ENCODE peak calls at places on chromosomes 7 and 10, in eight cellular contexts. X, K, S, Y, P, Q, I and M are unnamed samples.
A peak's percentile ranks its signal among the peaks of the same experiment; 100 is the strongest.

GRCh38 chr7:93374345-93374940 is 142.3 kb downstream of the VPS50 start:
- DNase-seq in X (no peak), K (no peak), S (no peak), Y (peak; percentile 12), P (peak; percentile 6), Q (peak; percentile 58), I (peak; percentile 61), M (peak; percentile 54)

GRCh38 chr7:8638076-8638475 is 204.7 kb downstream of the NXPH1 start:
- DNase-seq in X (peak; percentile 22), K (no peak), S (peak; percentile 29), Y (no peak), P (no peak), Q (no peak), I (no peak), M (no peak)

GRCh38 chr7:134811798-134812197 is 32.4 kb downstream of the CALD1 start:
- DNase-seq in X (no peak), K (no peak), S (no peak), Y (no peak), P (no peak), Q (peak; percentile 82), I (peak; percentile 68), M (peak; percentile 70)

GRCh38 chr7:39392151-39392550 is 174.1 kb upstream of the YAE1 start:
- DNase-seq in X (no peak), K (no peak), S (no peak), Y (no peak), P (no peak), Q (no peak), I (no peak), M (no peak)

GRCh38 chr7:41107330-41107937 is 595.5 kb downstream of the INHBA start:
- DNase-seq in X (peak; percentile 52), K (peak; percentile 12), S (no peak), Y (no peak), P (no peak), Q (peak; percentile 40), I (no peak), M (no peak)

GRCh38 chr7:140025241-140025640 is 37.5 kb downstream of the PARP12 start:
- DNase-seq in X (no peak), K (no peak), S (no peak), Y (no peak), P (no peak), Q (no peak), I (no peak), M (no peak)

GRCh38 chr10:119595715-119596515 is 849 bp downstream of the TIAL1 start:
- DNase-seq in X (peak; percentile 24), K (peak; percentile 66), S (peak; percentile 41), Y (no peak), P (no peak), Q (peak; percentile 38), I (peak; percentile 40), M (peak; percentile 43)

GRCh38 chr7:87513735-87514319 is 38.3 kb upstream of the ABCB4 start:
- DNase-seq in X (no peak), K (no peak), S (no peak), Y (no peak), P (no peak), Q (no peak), I (no peak), M (no peak)

GRCh38 chr7:81648716-81649115 is 121.1 kb downstream of the HGF start:
- DNase-seq in X (no peak), K (no peak), S (no peak), Y (no peak), P (no peak), Q (peak; percentile 41), I (peak; percentile 67), M (no peak)

GRCh38 chr10:62818426-62819011 is 2.4 kb upstream of the EGR2 start:
- DNase-seq in X (no peak), K (peak; percentile 55), S (no peak), Y (no peak), P (no peak), Q (no peak), I (no peak), M (no peak)

GRCh38 chr7:45394117-45394708 is 180.0 kb upstream of the ADCY1 start:
- DNase-seq in X (no peak), K (no peak), S (no peak), Y (no peak), P (no peak), Q (no peak), I (no peak), M (no peak)

GRCh38 chr10:21437770-21438382 is 87.6 kb downstream of the SKIDA1 start:
- DNase-seq in X (no peak), K (no peak), S (no peak), Y (no peak), P (no peak), Q (no peak), I (no peak), M (no peak)

GRCh38 chr7:114889646-114890285 is 32.1 kb upstream of the MDFIC start:
- DNase-seq in X (no peak), K (no peak), S (no peak), Y (peak; percentile 80), P (peak; percentile 92), Q (peak; percentile 96), I (peak; percentile 96), M (peak; percentile 98)

GRCh38 chr7:133054167-133054840 is 27.6 kb downstream of the CHCHD3 start:
- DNase-seq in X (no peak), K (no peak), S (no peak), Y (no peak), P (no peak), Q (peak; percentile 21), I (peak; percentile 31), M (peak; percentile 5)

GRCh38 chr10:96904648-96905047 is 72.5 kb downstream of the LCOR start:
- DNase-seq in X (no peak), K (no peak), S (no peak), Y (no peak), P (no peak), Q (no peak), I (no peak), M (no peak)

GRCh38 chr7:153381275-153382119 is 621.9 kb downstream of the ACTR3B start:
- DNase-seq in X (no peak), K (no peak), S (peak; percentile 39), Y (no peak), P (no peak), Q (no peak), I (no peak), M (no peak)

GRCh38 chr7:150356265-150356897 is 12.2 kb upstream of the REPIN1 start:
- DNase-seq in X (no peak), K (no peak), S (no peak), Y (no peak), P (no peak), Q (peak; percentile 59), I (peak; percentile 61), M (peak; percentile 25)

GRCh38 chr10:13960603-13961002 is 370.1 kb downstream of the FRMD4A start:
- DNase-seq in X (no peak), K (no peak), S (no peak), Y (no peak), P (no peak), Q (no peak), I (no peak), M (no peak)

GRCh38 chr10:13959443-13960359 is 371.0 kb downstream of the FRMD4A start:
- DNase-seq in X (no peak), K (peak; percentile 27), S (peak; percentile 17), Y (no peak), P (no peak), Q (no peak), I (no peak), M (no peak)

GRCh38 chr10:13956826-13957225 is 370.1 kb downstream of the PRPF18 start:
- DNase-seq in X (peak; percentile 8), K (peak; percentile 71), S (peak; percentile 53), Y (peak; percentile 87), P (no peak), Q (peak; percentile 93), I (peak; percentile 94), M (peak; percentile 88)

GRCh38 chr10:13955426-13955825 is 368.7 kb downstream of the PRPF18 start:
- DNase-seq in X (no peak), K (no peak), S (no peak), Y (no peak), P (no peak), Q (no peak), I (no peak), M (peak; percentile 48)

GRCh38 chr10:13957856-13958255 is 371.1 kb downstream of the PRPF18 start:
- DNase-seq in X (no peak), K (no peak), S (no peak), Y (no peak), P (no peak), Q (no peak), I (no peak), M (no peak)
- TF ChIP-seq CTCF in X (no peak), K (no peak), S (no peak), Y (no peak), P (no peak), Q (no peak), I (no peak), M (no peak)

GRCh38 chr7:103784887-103785286 is 204.6 kb downstream of the RELN start:
- DNase-seq in X (no peak), K (no peak), S (no peak), Y (no peak), P (no peak), Q (no peak), I (no peak), M (no peak)
- TF ChIP-seq CTCF in X (no peak), K (no peak), S (no peak), Y (no peak), P (no peak), Q (no peak), I (no peak), M (no peak)

DNA sequence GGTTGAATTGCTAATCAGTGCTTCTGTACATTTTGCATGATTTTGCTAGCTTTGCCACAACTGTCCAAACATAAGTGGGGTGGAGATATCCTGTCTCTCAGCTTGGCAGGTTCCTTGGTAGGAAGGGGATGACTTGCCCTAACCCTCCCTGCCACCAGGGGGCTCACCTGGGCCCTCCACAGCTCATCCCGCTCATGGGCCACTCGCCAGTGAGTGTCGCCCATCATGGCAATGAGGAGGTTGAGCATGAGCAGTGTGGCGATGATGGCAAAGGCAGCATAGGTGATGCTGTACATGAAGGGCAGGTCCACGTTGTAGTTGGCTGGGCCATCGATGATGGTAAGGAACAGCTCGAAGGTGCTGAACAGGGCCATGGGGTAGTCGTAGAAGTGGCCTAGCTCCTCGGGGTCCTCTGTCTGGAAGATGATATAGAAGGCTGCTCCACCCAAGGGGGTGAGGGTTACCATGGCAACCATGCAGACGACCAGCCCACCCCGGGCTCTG is 12.2 kb downstream of the TRPV6 start:
- DNase-seq in X (no peak), K (no peak), S (no peak), Y (no peak), P (no peak), Q (peak; percentile 7), I (no peak), M (no peak)
- TF ChIP-seq CTCF in X (peak; percentile 64), K (no peak), S (no peak), Y (peak; percentile 33), P (peak; percentile 46), Q (peak; percentile 53), I (peak; percentile 17), M (peak; percentile 38)

DNA sequence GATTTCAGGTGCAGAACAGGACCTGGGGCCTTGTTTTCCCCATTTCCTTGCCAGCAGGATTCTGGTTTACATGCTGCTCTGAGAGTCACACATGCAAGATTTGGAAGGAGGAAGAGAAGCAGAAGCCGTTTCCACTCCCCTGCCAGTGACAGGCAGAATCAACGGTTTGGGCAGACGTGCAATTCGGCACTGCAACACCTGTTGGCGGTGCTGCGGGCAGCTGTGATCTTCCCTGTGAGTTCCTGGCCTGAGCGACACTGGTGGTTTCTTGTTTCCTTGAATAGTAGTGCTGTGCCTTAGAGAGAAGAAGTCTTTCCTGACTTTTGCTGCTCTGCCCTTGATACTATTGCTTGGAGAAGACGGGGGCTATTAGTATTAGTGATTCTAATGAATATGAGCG is 1126.2 kb downstream of the TYW1 start:
- DNase-seq in X (no peak), K (no peak), S (no peak), Y (no peak), P (no peak), Q (no peak), I (no peak), M (no peak)
- TF ChIP-seq CTCF in X (no peak), K (no peak), S (no peak), Y (no peak), P (no peak), Q (no peak), I (no peak), M (no peak)